ENCODE peak calls at places on chromosome 7, in nine cellular contexts. M is SK-N-SH, G is HCT116, N is neural progenitor cell, C is trophoblast cell, X is astrocyte, B is Karpas-422, L is MM.1S, E is IMR-90. Q is an unnamed sample.
A peak's percentile ranks its signal among the peaks of the same experiment; 100 is the strongest.

GRCh38 chr7:2110586-2111396 is 122.0 kb downstream of the MAD1L1 start:
- DNase-seq in M (no peak), G (no peak), N (no peak), C (no peak), X (peak; percentile 39), B (no peak), L (no peak), E (peak; percentile 23), Q (peak; percentile 39)

GRCh38 chr7:131436384-131436783 is 108.7 kb downstream of the MKLN1 start:
- DNase-seq in M (no peak), G (no peak), N (no peak), C (no peak), X (no peak), B (no peak), L (no peak), E (no peak), Q (no peak)

GRCh38 chr7:13111230-13111629 is 423.8 kb downstream of the ARL4A start:
- DNase-seq in M (no peak), G (peak; percentile 16), N (no peak), C (no peak), X (peak; percentile 23), B (no peak), L (no peak), E (peak; percentile 70), Q (peak; percentile 34)

GRCh38 chr7:142800699-142801260 is 30.0 kb downstream of the PRSS2 start:
- DNase-seq in M (no peak), G (no peak), N (no peak), C (no peak), X (no peak), B (no peak), L (no peak), E (no peak), Q (no peak)

GRCh38 chr7:87833130-87833529 is 43.0 kb downstream of the SLC25A40 start:
- DNase-seq in M (no peak), G (no peak), N (no peak), C (no peak), X (no peak), B (no peak), L (no peak), E (peak; percentile 12), Q (no peak)

GRCh38 chr7:26492816-26493215 is 201.2 kb downstream of the SNX10 start:
- DNase-seq in M (no peak), G (no peak), N (no peak), C (no peak), X (no peak), B (no peak), L (no peak), E (no peak), Q (no peak)

GRCh38 chr7:38105874-38106483 is 72.1 kb upstream of the STARD3NL start:
- DNase-seq in M (peak; percentile 45), G (peak; percentile 19), N (peak; percentile 58), C (peak; percentile 80), X (peak; percentile 35), B (peak; percentile 80), L (peak; percentile 63), E (peak; percentile 49), Q (peak; percentile 63)

GRCh38 chr7:39357648-39358047 is 208.6 kb upstream of the YAE1 start:
- DNase-seq in M (no peak), G (peak; percentile 2), N (peak; percentile 67), C (no peak), X (no peak), B (peak; percentile 48), L (no peak), E (no peak), Q (no peak)

GRCh38 chr7:1460757-1461639 is 1.7 kb upstream of the MICALL2 start:
- DNase-seq in M (no peak), G (no peak), N (peak; percentile 50), C (peak; percentile 33), X (peak; percentile 32), B (no peak), L (no peak), E (peak; percentile 34), Q (peak; percentile 78)

GRCh38 chr7:140653319-140654108 is 12.9 kb upstream of the DENND2A start:
- DNase-seq in M (peak; percentile 87), G (peak; percentile 65), N (peak; percentile 86), C (peak; percentile 94), X (peak; percentile 48), B (peak; percentile 72), L (peak; percentile 59), E (peak; percentile 86), Q (peak; percentile 85)

DNA sequence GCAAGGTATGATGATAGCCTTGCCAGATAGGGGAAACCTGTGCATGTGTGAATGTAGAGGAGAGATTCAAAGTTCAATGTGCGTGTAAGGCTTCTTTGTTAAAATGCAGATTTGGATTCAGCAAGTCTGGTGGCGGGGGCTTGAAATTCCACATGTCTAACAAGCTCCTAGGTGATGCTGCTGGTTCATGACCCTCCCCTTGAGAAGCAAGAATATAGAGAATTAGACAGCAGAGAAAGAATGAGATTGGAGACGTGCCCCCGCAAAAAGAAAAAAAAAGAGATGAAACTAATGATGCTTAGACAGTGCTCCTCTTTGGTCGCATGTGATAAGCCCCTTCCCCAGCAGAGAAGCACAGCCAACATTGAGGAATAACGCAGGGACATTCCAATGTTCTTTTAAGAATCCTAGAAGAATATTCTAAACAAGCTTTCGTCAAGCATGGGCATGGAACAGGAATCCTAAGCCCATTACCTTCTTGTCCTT is 21.1 kb upstream of the MACC1 start:
- DNase-seq in M (no peak), G (no peak), N (no peak), C (no peak), X (no peak), B (no peak), L (no peak), E (no peak), Q (no peak)
- H2AFZ ChIP-seq in M (no peak overlapping the region), G (no peak overlapping the region), N (no peak overlapping the region), C (no peak overlapping the region), X (peak overlapping the region; percentile 12), B (peak overlapping the region; percentile 81), L (no peak overlapping the region), E (peak overlapping the region; percentile 71), Q (no peak overlapping the region)

DNA sequence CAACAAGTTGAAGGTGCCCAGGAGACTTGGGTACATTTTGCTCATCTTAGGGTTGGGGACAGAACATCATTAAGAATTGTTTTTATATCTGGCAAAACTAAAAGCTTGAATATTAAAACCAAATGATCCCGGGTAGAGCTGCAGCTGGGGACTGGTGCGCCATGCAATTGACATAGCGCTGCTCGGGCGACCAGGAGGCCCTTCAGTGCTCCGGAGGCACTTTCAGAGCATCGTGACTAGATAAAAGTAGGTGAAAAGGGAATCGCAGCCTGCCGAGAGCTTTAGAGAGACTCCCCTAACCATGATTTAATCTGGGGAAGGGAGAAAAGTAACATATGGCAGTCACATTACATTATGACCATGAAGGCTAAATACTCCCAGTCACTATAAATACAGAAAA is 21.4 kb downstream of the FOXK1 start:
- DNase-seq in M (no peak), G (no peak), N (no peak), C (no peak), X (no peak), B (no peak), L (no peak), E (no peak), Q (no peak)
- H3K9ac ChIP-seq in M (no peak overlapping the region), G (no peak overlapping the region), N (no peak overlapping the region), C (no peak overlapping the region), X (peak overlapping the region; percentile 53), B (no peak overlapping the region), L (no peak overlapping the region), E (no peak overlapping the region), Q (no peak overlapping the region)

GRCh38 chr7:117828831-117829230 is 44.4 kb downstream of the CTTNBP2 start:
- DNase-seq in M (no peak), G (no peak), N (no peak), C (no peak), X (peak; percentile 37), B (no peak), L (no peak), E (no peak), Q (no peak)

GRCh38 chr7:117827861-117828260 is 45.4 kb downstream of the CTTNBP2 start:
- DNase-seq in M (no peak), G (peak; percentile 6), N (no peak), C (peak; percentile 17), X (peak; percentile 92), B (no peak), L (no peak), E (peak; percentile 91), Q (peak; percentile 94)

GRCh38 chr7:117825132-117825531 is 48.1 kb downstream of the CTTNBP2 start:
- DNase-seq in M (no peak), G (no peak), N (no peak), C (peak; percentile 46), X (peak; percentile 77), B (no peak), L (no peak), E (peak; percentile 90), Q (peak; percentile 86)

GRCh38 chr7:117830422-117830954 is 42.8 kb downstream of the CTTNBP2 start:
- DNase-seq in M (no peak), G (no peak), N (no peak), C (no peak), X (no peak), B (no peak), L (no peak), E (no peak), Q (no peak)

DNA sequence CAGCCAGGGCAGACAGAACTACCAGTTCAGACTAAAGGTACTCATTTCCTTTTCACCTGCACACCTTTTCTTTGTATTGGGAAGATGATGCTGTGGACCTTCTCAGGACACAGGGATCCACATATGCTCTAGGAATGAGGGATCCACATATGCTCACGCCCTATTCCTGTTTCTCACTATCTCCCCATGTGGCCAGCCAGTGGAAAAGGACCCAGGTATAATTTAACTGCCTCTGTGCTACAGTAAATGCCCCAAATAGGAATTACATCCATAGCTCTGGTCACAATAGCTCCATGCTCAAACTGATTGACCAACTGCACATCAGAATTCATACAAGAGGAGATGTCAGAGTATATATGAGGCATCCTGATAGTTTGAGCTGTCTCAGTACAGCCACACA is 43.8 kb downstream of the CTTNBP2 start:
- DNase-seq in M (no peak), G (no peak), N (no peak), C (no peak), X (no peak), B (no peak), L (no peak), E (no peak), Q (no peak)
- H2AFZ ChIP-seq in M (no peak overlapping the region), G (no peak overlapping the region), N (no peak overlapping the region), C (no peak overlapping the region), X (no peak overlapping the region), B (no peak overlapping the region), L (no peak overlapping the region), E (no peak overlapping the region), Q (no peak overlapping the region)

GRCh38 chr7:155463114-155463811 is 5.3 kb downstream of the EN2 start:
- DNase-seq in M (peak; percentile 48), G (no peak), N (peak; percentile 46), C (no peak), X (no peak), B (no peak), L (no peak), E (no peak), Q (no peak)
- H3K9ac ChIP-seq in M (no peak overlapping the region), G (no peak overlapping the region), N (no peak overlapping the region), C (no peak overlapping the region), X (no peak overlapping the region), B (no peak overlapping the region), L (no peak overlapping the region), E (no peak overlapping the region), Q (no peak overlapping the region)

Q was measured in fibroblast of lung.